ENCODE peak calls at places on chromosomes 6 and 20, in four cellular contexts. H is effector memory CD4-positive, alpha-beta T cell; Q is lower lobe of right lung; M is PC-3. Z is an unnamed sample.

GRCh38 chr6:79031821-79032590 is 46.0 kb downstream of the PHIP start:
- DNase-seq in H (no peak), Q (no peak), M (no peak), Z (no peak)

GRCh38 chr6:20542927-20543602 is 8.8 kb downstream of the CDKAL1 start:
- DNase-seq in H (no peak), Q (no peak), M (peak; percentile 99), Z (no peak)

GRCh38 chr6:52000064-52000463 is 87.3 kb downstream of the PKHD1 start:
- DNase-seq in H (no peak), Q (no peak), M (peak; percentile 56), Z (no peak)

GRCh38 chr20:10619427-10619826 is 54.4 kb downstream of the JAG1 start:
- DNase-seq in H (no peak), Q (no peak), M (peak; percentile 79), Z (no peak)

GRCh38 chr20:34954905-34955231 is 738 bp downstream of the GSS start:
- DNase-seq in H (no peak), Q (no peak), M (peak; percentile 38), Z (no peak)

GRCh38 chr6:36683656-36684446 is 5.3 kb downstream of the CDKN1A start:
- DNase-seq in H (no peak), Q (no peak), M (no peak), Z (no peak)

GRCh38 chr6:71533939-71534379 is 245.3 kb downstream of the OGFRL1 start:
- DNase-seq in H (no peak), Q (no peak), M (peak; percentile 45), Z (no peak)

GRCh38 chr20:7841291-7841966 is 98.8 kb downstream of the HAO1 start:
- DNase-seq in H (no peak), Q (no peak), M (peak; percentile 94), Z (no peak)

GRCh38 chr6:160293844-160294243 is 35.2 kb upstream of the SLC22A2 start:
- DNase-seq in H (no peak), Q (peak; percentile 64), M (no peak), Z (no peak)

GRCh38 chr6:11172501-11173337 is 59.7 kb downstream of the NEDD9 start:
- DNase-seq in H (peak; percentile 52), Q (peak; percentile 75), M (peak; percentile 71), Z (peak; percentile 72)

GRCh38 chr20:5147193-5147592 is 20.4 kb downstream of the CDS2 start:
- DNase-seq in H (no peak), Q (no peak), M (no peak), Z (no peak)

GRCh38 chr20:8155848-8156602 is 24.0 kb downstream of the PLCB1 start:
- DNase-seq in H (no peak), Q (no peak), M (peak; percentile 16), Z (no peak)

DNA sequence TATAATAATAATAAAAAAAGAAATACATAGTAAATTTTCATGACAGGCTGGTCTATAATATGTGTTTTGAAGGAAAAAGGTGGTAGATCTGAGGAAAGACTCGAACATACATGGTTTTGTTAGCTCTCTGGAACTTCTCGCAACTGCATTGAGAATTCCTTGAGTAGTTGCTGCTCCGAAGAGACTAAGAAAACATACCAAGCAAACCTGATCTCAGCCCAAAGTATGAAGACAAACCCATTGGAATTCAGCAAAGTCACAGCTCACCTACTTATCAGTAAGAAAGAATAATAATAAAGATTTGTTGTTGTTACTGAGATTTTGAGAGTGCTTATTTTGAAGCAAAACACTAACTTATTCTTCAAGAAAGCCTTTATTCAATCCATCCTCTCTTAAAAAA is 1107.1 kb upstream of the EYS start:
- DNase-seq in H (no peak), Q (no peak), M (no peak), Z (no peak)
- H3K27me3 ChIP-seq in H (no peaks in the 10 kb centered on the region), Q (no peaks in the 10 kb centered on the region), M (no peaks in the 10 kb centered on the region), Z (no peaks in the 10 kb centered on the region)

GRCh38 chr6:152271681-152272464 is 365.3 kb downstream of the SYNE1 start:
- DNase-seq in H (no peak), Q (no peak), M (peak; percentile 64), Z (no peak)

GRCh38 chr6:152272486-152272885 is 364.7 kb downstream of the SYNE1 start:
- DNase-seq in H (no peak), Q (no peak), M (no peak), Z (no peak)

GRCh38 chr6:152270301-152270925 is 366.7 kb downstream of the SYNE1 start:
- DNase-seq in H (no peak), Q (no peak), M (peak; percentile 61), Z (no peak)

GRCh38 chr6:152273002-152273401 is 364.2 kb downstream of the SYNE1 start:
- DNase-seq in H (no peak), Q (no peak), M (peak; percentile 46), Z (no peak)

DNA sequence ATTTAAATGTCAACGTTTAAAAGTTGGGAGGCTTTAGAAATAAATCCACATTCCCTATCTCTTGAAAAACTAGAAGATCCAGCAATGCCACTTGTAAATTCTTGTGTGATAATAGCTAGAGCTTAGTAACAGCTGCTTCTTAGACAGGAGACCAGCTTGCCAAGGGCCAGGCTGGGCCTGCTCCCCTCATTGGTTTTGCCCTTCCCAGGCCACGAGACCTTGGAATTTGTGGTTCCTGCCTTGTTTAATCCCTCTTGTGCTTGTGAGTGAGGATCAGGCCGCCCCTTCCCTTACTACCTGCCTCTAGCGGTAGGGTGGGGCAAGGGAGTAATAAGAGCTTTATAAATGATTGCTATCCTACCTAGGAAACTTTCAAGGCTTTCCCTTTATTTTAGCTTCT is 363.5 kb downstream of the SYNE1 start:
- DNase-seq in H (no peak), Q (no peak), M (no peak), Z (no peak)
- H3K27ac ChIP-seq in H (no peak overlapping the region), Q (peak overlapping the region; percentile 47), M (no peak overlapping the region), Z (no peak overlapping the region)

GRCh38 chr6:27899543-27899942 is 12.7 kb downstream of the OR2B2 start:
- DNase-seq in H (no peak), Q (no peak), M (no peak), Z (no peak)

GRCh38 chr6:27908017-27908416 is 4.2 kb downstream of the OR2B2 start:
- DNase-seq in H (no peak), Q (no peak), M (no peak), Z (no peak)

GRCh38 chr6:27901801-27902200 is 10.4 kb downstream of the OR2B2 start:
- DNase-seq in H (no peak), Q (no peak), M (no peak), Z (no peak)

GRCh38 chr6:27897580-27898206 is 14.5 kb downstream of the OR2B2 start:
- DNase-seq in H (no peak), Q (no peak), M (no peak), Z (no peak)

DNA sequence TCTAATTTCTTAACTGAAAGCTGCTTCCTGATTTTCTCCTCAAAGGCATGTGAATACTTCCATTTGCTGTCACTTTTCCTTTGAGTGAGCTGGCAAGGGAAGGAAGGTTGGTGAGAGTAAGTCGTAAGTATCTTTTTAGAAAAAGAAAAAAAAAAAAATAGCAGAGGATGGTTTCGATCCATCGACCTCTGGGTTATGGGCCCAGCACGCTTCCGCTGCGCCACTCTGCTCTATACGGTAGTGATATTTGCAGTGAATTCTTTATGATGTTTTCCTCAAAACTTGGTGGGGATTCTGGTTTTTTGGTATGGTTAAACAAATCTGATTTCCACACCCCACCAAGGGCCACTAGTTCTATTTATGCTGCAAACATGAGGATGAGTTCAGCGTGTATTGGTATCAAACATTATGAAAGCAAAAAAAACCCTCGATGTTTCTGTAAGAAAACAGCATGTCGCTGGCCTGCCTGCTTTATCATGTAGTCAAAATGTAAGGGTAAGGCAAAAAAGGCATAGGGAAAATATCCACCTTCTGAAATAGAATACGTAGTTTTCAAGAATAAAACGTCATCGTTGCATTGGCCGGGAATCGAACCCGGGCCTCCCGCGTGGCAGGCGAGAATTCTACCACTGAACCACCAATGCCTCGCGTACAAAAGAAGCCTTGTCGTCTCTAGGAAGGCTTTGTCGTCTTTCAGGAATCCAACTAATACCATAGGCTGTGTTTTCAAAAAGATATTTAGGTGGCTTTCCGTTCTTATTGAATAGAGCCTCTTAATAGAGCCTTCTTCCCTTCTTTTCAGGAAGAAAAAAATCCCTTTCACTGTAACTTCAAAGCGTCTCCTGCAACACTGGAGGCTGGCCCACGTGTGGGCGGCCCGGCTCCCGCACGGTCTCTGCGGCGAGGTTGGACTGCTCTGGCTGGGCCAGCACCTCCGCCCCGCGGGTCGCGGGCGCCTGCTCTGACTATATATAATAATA is 9.6 kb downstream of the OR2B2 start:
- DNase-seq in H (peak; percentile 85), Q (peak; percentile 78), M (peak; percentile 90), Z (peak; percentile 91)
- H3K4me3 ChIP-seq in H (peak overlapping the region; percentile 63), Q (peak overlapping the region; percentile 69), M (peak overlapping the region; percentile 72), Z (peak overlapping the region; percentile 53)

DNA sequence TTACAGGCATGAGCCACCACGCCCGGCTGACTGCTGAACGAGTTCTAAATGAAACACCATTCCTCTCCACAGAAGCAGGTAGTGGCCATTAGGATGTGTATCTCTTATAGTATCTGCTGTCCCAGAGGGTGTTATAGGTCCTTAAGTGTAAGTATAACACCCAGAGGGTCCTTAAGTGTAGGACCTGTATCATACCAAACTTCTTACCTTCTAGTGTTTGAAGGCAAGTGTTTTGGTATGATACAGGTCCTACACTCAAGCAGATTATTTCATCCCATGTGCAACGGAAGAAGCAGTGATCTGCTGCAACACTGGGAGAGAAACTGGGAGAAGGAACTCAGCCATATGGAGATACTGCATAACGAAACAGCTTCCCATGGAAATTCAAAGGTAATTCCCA is 17.4 kb downstream of the BMP7 start:
- DNase-seq in H (no peak), Q (no peak), M (no peak), Z (no peak)
- H3K27me3 ChIP-seq in H (no peaks in the 10 kb centered on the region), Q (peaks cover 13% of the 10 kb centered on the region), M (peaks cover 4% of the 10 kb centered on the region), Z (no peaks in the 10 kb centered on the region)

GRCh38 chr6:106512958-106513480 is 116.3 kb downstream of the RTN4IP1 start:
- DNase-seq in H (no peak), Q (no peak), M (no peak), Z (no peak)

GRCh38 chr6:106510090-106510970 is 119.0 kb downstream of the RTN4IP1 start:
- DNase-seq in H (peak; percentile 57), Q (peak; percentile 89), M (peak; percentile 85), Z (peak; percentile 67)

GRCh38 chr6:106509420-106510089 is 119.7 kb downstream of the RTN4IP1 start:
- DNase-seq in H (no peak), Q (no peak), M (no peak), Z (no peak)

GRCh38 chr6:106512048-106512957 is 117.0 kb downstream of the RTN4IP1 start:
- DNase-seq in H (peak; percentile 59), Q (peak; percentile 92), M (peak; percentile 58), Z (peak; percentile 84)

DNA sequence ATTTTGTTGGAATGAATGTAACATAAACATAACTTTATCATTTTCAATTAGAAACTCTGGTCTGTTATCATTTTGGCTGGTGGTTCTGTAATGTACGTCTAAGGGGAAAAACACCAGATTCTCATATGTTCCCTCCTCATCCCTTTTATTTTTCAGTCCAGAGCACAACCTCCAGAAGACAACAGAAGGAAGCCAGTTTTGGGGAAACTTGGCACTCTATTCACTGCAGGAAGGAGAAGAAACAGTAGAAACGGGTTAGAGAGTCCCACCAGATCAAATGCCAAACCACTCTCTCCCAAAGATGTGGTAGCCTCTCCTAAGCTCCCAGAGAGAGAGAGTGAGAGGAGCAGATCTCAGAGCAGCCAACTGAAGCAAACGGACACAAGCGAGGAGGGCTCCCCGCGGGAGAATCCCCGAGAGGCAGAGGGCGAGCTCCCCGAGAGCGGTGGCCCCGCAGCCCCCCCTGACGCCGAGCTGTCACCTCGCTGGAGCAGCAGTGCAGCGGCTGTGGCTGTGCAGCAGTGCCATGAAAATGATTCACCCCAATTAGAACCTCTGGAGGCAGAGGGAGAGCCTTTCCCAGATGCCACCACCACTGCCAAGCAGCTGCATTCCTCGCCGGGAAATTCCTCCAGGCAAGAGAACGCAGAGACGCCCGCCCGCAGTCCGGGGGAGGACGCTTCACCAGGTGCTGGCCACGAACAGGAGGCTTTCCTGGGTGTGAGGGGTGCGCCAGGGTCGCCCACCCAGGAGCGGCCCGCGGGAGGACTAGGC is 117.8 kb downstream of the RTN4IP1 start:
- DNase-seq in H (peak; percentile 23), Q (peak; percentile 61), M (peak; percentile 52), Z (peak; percentile 35)
- H3K27ac ChIP-seq in H (peak overlapping the region; percentile 91), Q (peak overlapping the region; percentile 96), M (peak overlapping the region; percentile 84), Z (peak overlapping the region; percentile 98)